ENCODE peak calls at places on chromosomes 12 and 14, in nine cellular contexts. M, K, A, W, Q, J, R, E and O are unnamed samples.

GRCh38 chr12:53985900-53986685 is 1.1 kb downstream of the HOXC10 start:
- DNase-seq in M (no peak), K (no peak), A (no peak), W (no peak), Q (no peak), J (no peak), R (no peak), E (no peak), O (no peak)

GRCh38 chr12:18383203-18383602 is 121.9 kb downstream of the PIK3C2G start:
- DNase-seq in M (peak), K (peak), A (no peak), W (no peak), Q (peak), J (no peak), R (peak), E (peak), O (no peak)

GRCh38 chr12:21065845-21066244 is 65.1 kb upstream of the SLCO1B1 start:
- DNase-seq in M (no peak), K (peak), A (peak), W (no peak), Q (peak), J (no peak), R (peak), E (no peak), O (no peak)

GRCh38 chr12:32828552-32828951 is 68.0 kb downstream of the PKP2 start:
- DNase-seq in M (no peak), K (no peak), A (no peak), W (no peak), Q (no peak), J (no peak), R (no peak), E (no peak), O (no peak)

GRCh38 chr14:64539186-64539552 is 1.4 kb upstream of the HSPA2 start:
- DNase-seq in M (peak), K (no peak), A (no peak), W (no peak), Q (no peak), J (no peak), R (no peak), E (no peak), O (no peak)

GRCh38 chr12:77642246-77642645 is 188.4 kb upstream of the NAV3 start:
- DNase-seq in M (no peak), K (no peak), A (no peak), W (no peak), Q (no peak), J (no peak), R (no peak), E (no peak), O (no peak)

GRCh38 chr12:120039711-120040110 is 50.7 kb downstream of the BICDL1 start:
- DNase-seq in M (no peak), K (no peak), A (no peak), W (no peak), Q (no peak), J (no peak), R (peak), E (no peak), O (no peak)

GRCh38 chr12:59928416-59928815 is 332.6 kb downstream of the SLC16A7 start:
- DNase-seq in M (peak), K (no peak), A (no peak), W (no peak), Q (no peak), J (no peak), R (no peak), E (peak), O (no peak)

GRCh38 chr12:94941440-94941862 is 62.0 kb downstream of the NDUFA12 start:
- DNase-seq in M (peak), K (peak), A (no peak), W (no peak), Q (no peak), J (no peak), R (peak), E (peak), O (peak)

GRCh38 chr12:99281277-99281676 is 366.3 kb upstream of the GARIN6 start:
- DNase-seq in M (no peak), K (no peak), A (no peak), W (no peak), Q (peak), J (no peak), R (no peak), E (no peak), O (no peak)

GRCh38 chr12:15558915-15559528 is 230.2 kb downstream of the EPS8 start:
- DNase-seq in M (peak), K (no peak), A (no peak), W (no peak), Q (peak), J (no peak), R (peak), E (no peak), O (no peak)

GRCh38 chr12:89571481-89572190 is 45.8 kb upstream of the POC1B start:
- DNase-seq in M (peak), K (no peak), A (no peak), W (no peak), Q (peak), J (no peak), R (peak), E (no peak), O (no peak)

GRCh38 chr12:8628731-8629130 is 16.1 kb upstream of the AICDA start:
- DNase-seq in M (no peak), K (no peak), A (no peak), W (no peak), Q (no peak), J (no peak), R (no peak), E (no peak), O (no peak)

GRCh38 chr14:42994001-42994736 is 1387.5 kb downstream of the LRFN5 start:
- DNase-seq in M (peak), K (no peak), A (no peak), W (no peak), Q (peak), J (no peak), R (no peak), E (no peak), O (no peak)

GRCh38 chr14:50366589-50366988 is 30.1 kb downstream of the CDKL1 start:
- DNase-seq in M (no peak), K (no peak), A (no peak), W (no peak), Q (no peak), J (no peak), R (no peak), E (no peak), O (peak)

GRCh38 chr12:2467447-2468195 is 327.1 kb upstream of the FKBP4 start:
- DNase-seq in M (no peak), K (no peak), A (no peak), W (no peak), Q (no peak), J (no peak), R (no peak), E (no peak), O (no peak)

GRCh38 chr14:75549169-75549568 is 26.9 kb downstream of the BATF start:
- DNase-seq in M (no peak), K (no peak), A (no peak), W (no peak), Q (no peak), J (no peak), R (no peak), E (no peak), O (no peak)

GRCh38 chr12:124236651-124237050 is 58.2 kb upstream of the RFLNA start:
- DNase-seq in M (peak), K (no peak), A (no peak), W (no peak), Q (peak), J (no peak), R (no peak), E (no peak), O (no peak)

GRCh38 chr12:82912406-82912805 is 225.7 kb downstream of the TMTC2 start:
- DNase-seq in M (peak), K (peak), A (no peak), W (no peak), Q (peak), J (no peak), R (no peak), E (no peak), O (no peak)

GRCh38 chr12:22283508-22283907 is 51.0 kb downstream of the ST8SIA1 start:
- DNase-seq in M (no peak), K (no peak), A (no peak), W (no peak), Q (no peak), J (no peak), R (no peak), E (no peak), O (no peak)

GRCh38 chr14:95458459-95458858 is 58.0 kb downstream of the SYNE3 start:
- DNase-seq in M (no peak), K (no peak), A (no peak), W (no peak), Q (no peak), J (no peak), R (no peak), E (no peak), O (no peak)

GRCh38 chr12:3202734-3203446 is 125.7 kb downstream of the TSPAN9 start:
- DNase-seq in M (peak), K (peak), A (peak), W (peak), Q (no peak), J (peak), R (peak), E (no peak), O (peak)

GRCh38 chr14:99284254-99285004 is 12.4 kb upstream of the BCL11B start:
- DNase-seq in M (no peak), K (no peak), A (no peak), W (no peak), Q (no peak), J (no peak), R (no peak), E (no peak), O (no peak)

DNA sequence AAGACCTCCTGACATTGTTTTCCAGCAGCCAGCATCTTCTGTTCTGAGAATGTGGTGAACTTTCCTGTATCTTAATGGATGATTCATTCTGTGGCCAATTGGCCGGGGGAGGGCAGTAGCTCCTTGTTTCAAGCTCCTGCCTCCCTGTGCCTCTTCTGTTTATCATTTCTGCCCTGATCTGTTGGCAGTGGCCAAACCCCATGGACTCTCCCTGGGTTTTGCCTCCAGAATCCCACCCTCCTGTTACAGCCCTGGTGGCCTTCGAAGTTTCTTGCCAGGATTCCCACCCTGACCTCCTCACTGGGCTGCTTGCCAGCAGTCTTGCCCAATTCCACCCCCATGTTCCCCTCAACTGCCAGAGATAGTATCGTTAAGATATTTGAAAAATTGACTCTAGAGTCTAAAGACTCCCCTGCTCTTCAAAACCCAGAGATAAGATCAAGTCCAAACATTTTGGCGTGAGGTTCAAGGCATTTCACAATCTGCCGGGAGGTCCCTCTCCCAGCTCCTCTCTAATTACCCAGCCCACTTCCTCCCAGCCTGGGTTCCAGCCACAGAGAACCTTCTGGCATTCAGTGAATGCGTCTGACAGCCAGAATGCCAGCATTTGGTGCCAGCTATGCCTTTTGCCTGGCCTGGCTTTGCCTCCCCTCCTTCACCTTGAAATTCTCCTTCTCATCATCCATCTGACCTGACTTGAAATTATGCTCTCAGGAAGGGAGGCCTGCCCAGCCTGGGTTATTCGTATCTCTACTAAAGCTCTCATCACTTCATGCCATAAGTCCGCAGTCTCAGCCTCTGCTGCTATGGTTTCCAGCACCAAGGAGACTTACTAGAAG is 37.7 kb upstream of the TXNRD1 start:
- DNase-seq in M (peak), K (peak), A (no peak), W (peak), Q (peak), J (peak), R (peak), E (no peak), O (no peak)
- TF ChIP-seq CTCF in M (peak), K (peak), A (no peak), W (no peak), Q (peak), J (no peak), R (peak), E (peak), O (no peak)

GRCh38 chr12:45049912-45050318 is 984 bp downstream of the DBX2 start:
- DNase-seq in M (peak), K (no peak), A (no peak), W (no peak), Q (no peak), J (no peak), R (peak), E (no peak), O (no peak)

GRCh38 chr12:45050751-45051489 is at the start of gene DBX2:
- DNase-seq in M (no peak), K (peak), A (peak), W (no peak), Q (no peak), J (no peak), R (peak), E (no peak), O (no peak)

GRCh38 chr12:45050331-45050750 is 558 bp downstream of the DBX2 start:
- DNase-seq in M (no peak), K (no peak), A (peak), W (no peak), Q (no peak), J (no peak), R (peak), E (no peak), O (no peak)

DNA sequence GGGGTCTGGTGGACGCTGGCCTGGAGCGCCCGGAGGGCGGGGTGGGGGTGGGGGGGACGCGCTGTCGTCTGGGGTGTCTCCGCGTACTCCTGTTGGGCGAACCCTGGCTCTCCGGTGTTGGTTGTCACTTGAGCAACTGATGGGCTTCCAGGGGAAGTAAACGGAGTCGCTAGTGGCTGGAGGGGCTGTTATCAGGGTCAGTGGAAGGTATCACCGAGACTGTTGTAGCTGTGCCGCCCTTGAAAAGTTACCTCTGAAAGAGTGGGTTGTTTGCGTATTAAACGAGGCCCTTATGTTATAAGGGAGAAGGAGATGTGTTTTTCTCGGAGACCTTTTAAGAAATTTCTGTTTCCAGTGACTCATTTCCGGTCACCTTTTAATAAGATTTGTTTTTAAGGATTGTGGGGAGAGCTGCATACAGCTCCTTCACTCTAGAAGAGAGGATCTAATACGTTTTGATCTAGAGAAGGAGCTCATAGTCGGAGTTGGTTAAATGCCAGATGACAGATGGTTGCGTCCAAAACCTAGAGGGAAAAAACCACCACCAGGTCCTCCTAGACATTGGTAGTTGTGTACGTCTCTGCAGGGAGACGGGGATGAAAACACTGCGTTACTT is 699 bp upstream of the DBX2 start:
- DNase-seq in M (peak), K (no peak), A (no peak), W (no peak), Q (peak), J (no peak), R (peak), E (no peak), O (no peak)
- TF ChIP-seq CTCF in M (no peak), K (no peak), A (no peak), W (no peak), Q (no peak), J (no peak), R (no peak), E (no peak), O (no peak)

GRCh38 chr14:85856430-85856829 is 326.5 kb downstream of the FLRT2 start:
- DNase-seq in M (peak), K (no peak), A (no peak), W (no peak), Q (no peak), J (no peak), R (no peak), E (no peak), O (no peak)

GRCh38 chr14:85853996-85854526 is 324.1 kb downstream of the FLRT2 start:
- DNase-seq in M (peak), K (no peak), A (no peak), W (no peak), Q (no peak), J (no peak), R (no peak), E (no peak), O (no peak)

GRCh38 chr14:85852900-85853299 is 323.0 kb downstream of the FLRT2 start:
- DNase-seq in M (no peak), K (no peak), A (no peak), W (no peak), Q (no peak), J (no peak), R (no peak), E (no peak), O (no peak)
- TF ChIP-seq CTCF in M (no peak), K (no peak), A (no peak), W (no peak), Q (no peak), J (no peak), R (no peak), E (no peak), O (no peak)

GRCh38 chr12:81615031-81615430 is 144.1 kb downstream of the PPFIA2 start:
- DNase-seq in M (peak), K (no peak), A (no peak), W (no peak), Q (peak), J (no peak), R (no peak), E (no peak), O (no peak)

DNA sequence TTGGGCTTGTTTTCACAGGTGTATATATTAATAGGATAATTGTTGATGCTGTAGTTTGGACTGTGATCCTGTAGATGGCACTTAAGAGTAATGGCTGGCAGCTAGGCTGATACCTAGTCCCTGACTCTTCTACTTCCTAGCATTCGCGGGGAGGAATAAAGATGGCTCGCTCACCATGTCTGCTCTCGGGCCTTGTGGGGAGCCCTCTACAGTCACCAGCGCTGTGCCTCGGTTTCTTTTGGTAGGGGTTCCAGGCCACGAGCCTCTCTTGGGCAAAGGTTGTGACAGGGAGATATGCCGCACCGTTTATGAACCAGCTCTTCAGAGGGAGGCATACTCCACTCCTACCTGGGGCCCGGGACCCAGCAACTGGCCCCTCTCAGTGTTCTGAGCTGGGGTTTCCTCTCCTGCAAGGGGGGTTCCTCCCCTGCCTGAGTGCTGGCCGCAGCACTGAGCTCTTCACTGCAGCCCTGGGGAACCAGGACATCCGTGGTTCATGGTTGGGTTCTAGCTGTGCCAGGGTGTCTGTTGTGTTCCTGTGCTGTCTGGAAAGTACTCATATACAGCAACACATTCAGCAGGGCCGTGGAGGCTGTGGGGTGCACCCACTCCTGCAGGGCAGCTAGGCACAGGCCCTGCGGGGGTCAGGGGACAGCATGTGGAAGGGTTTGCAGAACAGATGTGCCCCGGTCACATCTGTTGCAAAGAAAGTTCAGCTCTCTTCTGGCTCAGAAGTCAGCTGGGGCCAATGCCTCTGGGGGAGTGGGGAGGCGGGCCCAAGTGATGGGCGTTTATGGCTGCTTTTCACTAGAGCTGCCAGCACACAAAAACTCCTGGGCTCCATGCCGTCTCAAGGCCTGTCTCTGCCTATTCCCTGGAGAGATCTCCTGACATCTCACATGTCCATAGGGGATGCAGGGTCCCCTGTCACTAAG is 147.9 kb downstream of the PPFIA2 start:
- DNase-seq in M (peak), K (peak), A (peak), W (no peak), Q (no peak), J (no peak), R (peak), E (no peak), O (no peak)
- TF ChIP-seq CTCF in M (peak), K (peak), A (peak), W (no peak), Q (peak), J (no peak), R (peak), E (peak), O (no peak)

GRCh38 chr12:6944381-6945186 is 762 bp downstream of the C12orf57 start:
- DNase-seq in M (peak), K (peak), A (peak), W (peak), Q (peak), J (peak), R (peak), E (no peak), O (peak)
- TF ChIP-seq CTCF in M (peak), K (peak), A (peak), W (peak), Q (peak), J (peak), R (peak), E (peak), O (peak)

GRCh38 chr12:117854339-117855012 is 114.3 kb downstream of the KSR2 start:
- DNase-seq in M (peak), K (peak), A (peak), W (no peak), Q (no peak), J (no peak), R (peak), E (no peak), O (no peak)
- TF ChIP-seq CTCF in M (peak), K (peak), A (peak), W (no peak), Q (peak), J (peak), R (peak), E (peak), O (peak)